ENCODE peak calls at places on chromosome 5, in nine cellular contexts. One of them, this sample, is unnamed.
A peak's percentile ranks its signal among the peaks of the same experiment; 100 is the strongest.

GRCh38 chr5:112616812-112617547 is 120.7 kb upstream of the APC start:
- DNase-seq in upper lobe of left lung: no peak
- DNase-seq in type B pancreatic cell: no peak
- DNase-seq in ovary: no peak
- DNase-seq in HCT116: no peak
- DNase-seq in heart right ventricle: no peak
- DNase-seq in H1: no peak
- DNase-seq in progenitor cell of endocrine pancreas: no peak
- DNase-seq in AG09319: no peak
- DNase-seq in this sample: no peak

GRCh38 chr5:98796197-98796972 is 22.9 kb downstream of the RGMB start:
- DNase-seq in upper lobe of left lung: no peak
- DNase-seq in type B pancreatic cell: no peak
- DNase-seq in ovary: no peak
- DNase-seq in HCT116: no peak
- DNase-seq in heart right ventricle: no peak
- DNase-seq in H1: peak; percentile 71
- DNase-seq in progenitor cell of endocrine pancreas: peak; percentile 32
- DNase-seq in AG09319: no peak
- DNase-seq in this sample: peak; percentile 67

GRCh38 chr5:115309751-115310370 is 13.4 kb upstream of the CCDC112 start:
- DNase-seq in upper lobe of left lung: no peak
- DNase-seq in type B pancreatic cell: no peak
- DNase-seq in ovary: no peak
- DNase-seq in HCT116: peak; percentile 49
- DNase-seq in heart right ventricle: no peak
- DNase-seq in H1: no peak
- DNase-seq in progenitor cell of endocrine pancreas: no peak
- DNase-seq in AG09319: peak; percentile 12
- DNase-seq in this sample: no peak

GRCh38 chr5:125326114-125326513 is 579.7 kb upstream of the ZNF608 start:
- DNase-seq in upper lobe of left lung: no peak
- DNase-seq in type B pancreatic cell: no peak
- DNase-seq in ovary: no peak
- DNase-seq in HCT116: no peak
- DNase-seq in heart right ventricle: no peak
- DNase-seq in H1: no peak
- DNase-seq in progenitor cell of endocrine pancreas: no peak
- DNase-seq in AG09319: peak; percentile 49
- DNase-seq in this sample: no peak

GRCh38 chr5:35240892-35241291 is 10.6 kb upstream of the PRLR start:
- DNase-seq in upper lobe of left lung: no peak
- DNase-seq in type B pancreatic cell: no peak
- DNase-seq in ovary: no peak
- DNase-seq in HCT116: no peak
- DNase-seq in heart right ventricle: no peak
- DNase-seq in H1: no peak
- DNase-seq in progenitor cell of endocrine pancreas: no peak
- DNase-seq in AG09319: no peak
- DNase-seq in this sample: no peak

GRCh38 chr5:94028001-94028400 is 286.6 kb upstream of the POU5F2 start:
- DNase-seq in upper lobe of left lung: no peak
- DNase-seq in type B pancreatic cell: no peak
- DNase-seq in ovary: no peak
- DNase-seq in HCT116: no peak
- DNase-seq in heart right ventricle: no peak
- DNase-seq in H1: no peak
- DNase-seq in progenitor cell of endocrine pancreas: no peak
- DNase-seq in AG09319: no peak
- DNase-seq in this sample: no peak

GRCh38 chr5:112848116-112848811 is 12.8 kb upstream of the SRP19 start:
- DNase-seq in upper lobe of left lung: no peak
- DNase-seq in type B pancreatic cell: no peak
- DNase-seq in ovary: no peak
- DNase-seq in HCT116: peak; percentile 68
- DNase-seq in heart right ventricle: no peak
- DNase-seq in H1: no peak
- DNase-seq in progenitor cell of endocrine pancreas: no peak
- DNase-seq in AG09319: peak; percentile 36
- DNase-seq in this sample: no peak

GRCh38 chr5:149125386-149125891 is 15.9 kb upstream of the ABLIM3 start:
- DNase-seq in upper lobe of left lung: peak; percentile 37
- DNase-seq in type B pancreatic cell: no peak
- DNase-seq in ovary: no peak
- DNase-seq in HCT116: no peak
- DNase-seq in heart right ventricle: no peak
- DNase-seq in H1: peak; percentile 58
- DNase-seq in progenitor cell of endocrine pancreas: no peak
- DNase-seq in AG09319: no peak
- DNase-seq in this sample: peak; percentile 50

GRCh38 chr5:33612386-33612785 is 171.6 kb downstream of the TARS1 start:
- DNase-seq in upper lobe of left lung: no peak
- DNase-seq in type B pancreatic cell: no peak
- DNase-seq in ovary: no peak
- DNase-seq in HCT116: no peak
- DNase-seq in heart right ventricle: no peak
- DNase-seq in H1: no peak
- DNase-seq in progenitor cell of endocrine pancreas: no peak
- DNase-seq in AG09319: no peak
- DNase-seq in this sample: no peak

GRCh38 chr5:90201923-90202322 is 207.6 kb downstream of the CETN3 start:
- DNase-seq in upper lobe of left lung: no peak
- DNase-seq in type B pancreatic cell: no peak
- DNase-seq in ovary: no peak
- DNase-seq in HCT116: peak; percentile 42
- DNase-seq in heart right ventricle: no peak
- DNase-seq in H1: no peak
- DNase-seq in progenitor cell of endocrine pancreas: no peak
- DNase-seq in AG09319: no peak
- DNase-seq in this sample: no peak

GRCh38 chr5:37495210-37495609 is 116.1 kb downstream of the WDR70 start:
- DNase-seq in upper lobe of left lung: no peak
- DNase-seq in type B pancreatic cell: no peak
- DNase-seq in ovary: no peak
- DNase-seq in HCT116: no peak
- DNase-seq in heart right ventricle: no peak
- DNase-seq in H1: no peak
- DNase-seq in progenitor cell of endocrine pancreas: no peak
- DNase-seq in AG09319: no peak
- DNase-seq in this sample: no peak

GRCh38 chr5:150778517-150779396 is at the start of gene SMIM3:
- DNase-seq in upper lobe of left lung: peak; percentile 90
- DNase-seq in type B pancreatic cell: peak; percentile 81
- DNase-seq in ovary: peak; percentile 85
- DNase-seq in HCT116: no peak
- DNase-seq in heart right ventricle: peak; percentile 90
- DNase-seq in H1: peak; percentile 86
- DNase-seq in progenitor cell of endocrine pancreas: peak; percentile 74
- DNase-seq in AG09319: no peak
- DNase-seq in this sample: peak; percentile 71

GRCh38 chr5:133397432-133397831 is 214.9 kb downstream of the FSTL4 start:
- DNase-seq in upper lobe of left lung: no peak
- DNase-seq in type B pancreatic cell: no peak
- DNase-seq in ovary: no peak
- DNase-seq in HCT116: no peak
- DNase-seq in heart right ventricle: no peak
- DNase-seq in H1: peak; percentile 37
- DNase-seq in progenitor cell of endocrine pancreas: no peak
- DNase-seq in AG09319: no peak
- DNase-seq in this sample: no peak

GRCh38 chr5:80154749-80155148 is 101.1 kb downstream of the SERINC5 start:
- DNase-seq in upper lobe of left lung: no peak
- DNase-seq in type B pancreatic cell: no peak
- DNase-seq in ovary: no peak
- DNase-seq in HCT116: no peak
- DNase-seq in heart right ventricle: no peak
- DNase-seq in H1: no peak
- DNase-seq in progenitor cell of endocrine pancreas: no peak
- DNase-seq in AG09319: no peak
- DNase-seq in this sample: no peak

GRCh38 chr5:172544371-172545120 is 90.2 kb upstream of the SH3PXD2B start:
- DNase-seq in upper lobe of left lung: peak; percentile 8
- DNase-seq in type B pancreatic cell: no peak
- DNase-seq in ovary: peak; percentile 5
- DNase-seq in HCT116: no peak
- DNase-seq in heart right ventricle: no peak
- DNase-seq in H1: no peak
- DNase-seq in progenitor cell of endocrine pancreas: no peak
- DNase-seq in AG09319: no peak
- DNase-seq in this sample: no peak

GRCh38 chr5:171462136-171462927 is 42.9 kb downstream of the FGF18 start:
- DNase-seq in upper lobe of left lung: no peak
- DNase-seq in type B pancreatic cell: no peak
- DNase-seq in ovary: no peak
- DNase-seq in HCT116: no peak
- DNase-seq in heart right ventricle: no peak
- DNase-seq in H1: no peak
- DNase-seq in progenitor cell of endocrine pancreas: no peak
- DNase-seq in AG09319: no peak
- DNase-seq in this sample: no peak

GRCh38 chr5:132110930-132111329 is 37.3 kb downstream of the CSF2 start:
- DNase-seq in upper lobe of left lung: no peak
- DNase-seq in type B pancreatic cell: no peak
- DNase-seq in ovary: no peak
- DNase-seq in HCT116: no peak
- DNase-seq in heart right ventricle: no peak
- DNase-seq in H1: no peak
- DNase-seq in progenitor cell of endocrine pancreas: no peak
- DNase-seq in AG09319: no peak
- DNase-seq in this sample: no peak

GRCh38 chr5:86814907-86815306 is 197.2 kb downstream of the COX7C start:
- DNase-seq in upper lobe of left lung: no peak
- DNase-seq in type B pancreatic cell: no peak
- DNase-seq in ovary: no peak
- DNase-seq in HCT116: no peak
- DNase-seq in heart right ventricle: no peak
- DNase-seq in H1: no peak
- DNase-seq in progenitor cell of endocrine pancreas: no peak
- DNase-seq in AG09319: no peak
- DNase-seq in this sample: no peak

GRCh38 chr5:61603211-61603908 is 271.3 kb downstream of the ZSWIM6 start:
- DNase-seq in upper lobe of left lung: no peak
- DNase-seq in type B pancreatic cell: no peak
- DNase-seq in ovary: no peak
- DNase-seq in HCT116: no peak
- DNase-seq in heart right ventricle: peak; percentile 50
- DNase-seq in H1: no peak
- DNase-seq in progenitor cell of endocrine pancreas: no peak
- DNase-seq in AG09319: no peak
- DNase-seq in this sample: no peak

GRCh38 chr5:149425729-149426128 is 46.6 kb upstream of the IL17B start:
- DNase-seq in upper lobe of left lung: no peak
- DNase-seq in type B pancreatic cell: no peak
- DNase-seq in ovary: no peak
- DNase-seq in HCT116: no peak
- DNase-seq in heart right ventricle: no peak
- DNase-seq in H1: no peak
- DNase-seq in progenitor cell of endocrine pancreas: no peak
- DNase-seq in AG09319: no peak
- DNase-seq in this sample: no peak

GRCh38 chr5:173629628-173630027 is 13.2 kb upstream of the BOD1 start:
- DNase-seq in upper lobe of left lung: no peak
- DNase-seq in type B pancreatic cell: no peak
- DNase-seq in ovary: no peak
- DNase-seq in HCT116: no peak
- DNase-seq in heart right ventricle: no peak
- DNase-seq in H1: peak; percentile 90
- DNase-seq in progenitor cell of endocrine pancreas: peak; percentile 18
- DNase-seq in AG09319: no peak
- DNase-seq in this sample: peak; percentile 60
- TF ChIP-seq CTCF in upper lobe of left lung: no peak
- TF ChIP-seq CTCF in type B pancreatic cell: peak; percentile 59
- TF ChIP-seq CTCF in ovary: no peak
- TF ChIP-seq CTCF in HCT116: peak; percentile 68
- TF ChIP-seq CTCF in heart right ventricle: no peak
- TF ChIP-seq CTCF in H1: peak; percentile 87
- TF ChIP-seq CTCF in progenitor cell of endocrine pancreas: peak; percentile 44
- TF ChIP-seq CTCF in AG09319: no peak
- TF ChIP-seq CTCF in this sample: peak; percentile 47

DNA sequence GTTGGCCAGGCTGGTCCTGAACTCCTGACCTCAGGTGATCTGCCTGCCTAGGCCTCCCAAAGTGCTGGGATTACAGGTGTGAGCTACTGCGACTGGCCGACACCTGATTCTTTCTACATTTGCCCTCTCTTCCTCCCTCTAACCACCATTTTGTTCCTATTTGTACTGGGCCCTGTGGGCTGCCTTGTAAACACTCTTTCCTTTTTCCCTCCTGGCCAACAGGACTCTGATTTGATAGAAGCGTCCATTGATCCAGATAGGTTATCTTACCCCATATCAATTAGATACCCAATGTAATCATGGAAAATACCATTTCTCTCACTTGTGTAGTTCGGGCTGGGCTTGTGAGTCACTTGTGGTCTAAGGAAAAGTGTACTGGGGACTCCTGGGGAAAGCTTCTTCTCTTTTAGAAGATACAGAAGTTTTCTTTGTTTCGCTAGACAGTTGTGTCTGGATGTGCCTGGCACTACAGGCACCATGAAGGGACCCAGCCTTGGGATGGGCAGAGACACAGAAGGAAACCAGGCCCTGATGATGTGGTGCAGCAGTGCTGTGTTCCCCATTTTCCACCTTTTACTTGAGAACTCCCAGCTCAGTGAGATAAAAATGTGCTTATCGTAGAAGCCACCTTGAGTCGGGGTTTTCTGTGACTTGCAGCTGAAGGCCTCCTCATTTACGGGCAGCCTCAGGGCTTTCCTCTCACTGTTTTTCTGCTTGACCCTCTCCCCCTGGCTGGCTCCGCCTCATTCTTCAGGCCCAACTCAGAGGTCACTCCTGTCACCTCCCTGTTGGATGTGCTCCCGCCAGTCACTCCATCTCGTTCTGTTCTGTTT is 32.8 kb upstream of the CPEB4 start:
- DNase-seq in upper lobe of left lung: no peak
- DNase-seq in type B pancreatic cell: no peak
- DNase-seq in ovary: no peak
- DNase-seq in HCT116: no peak
- DNase-seq in heart right ventricle: no peak
- DNase-seq in H1: no peak
- DNase-seq in progenitor cell of endocrine pancreas: no peak
- DNase-seq in AG09319: no peak
- DNase-seq in this sample: no peak
- TF ChIP-seq CTCF in upper lobe of left lung: no peak
- TF ChIP-seq CTCF in type B pancreatic cell: no peak
- TF ChIP-seq CTCF in ovary: no peak
- TF ChIP-seq CTCF in HCT116: no peak
- TF ChIP-seq CTCF in heart right ventricle: no peak
- TF ChIP-seq CTCF in H1: no peak
- TF ChIP-seq CTCF in progenitor cell of endocrine pancreas: no peak
- TF ChIP-seq CTCF in AG09319: no peak
- TF ChIP-seq CTCF in this sample: no peak

GRCh38 chr5:16033196-16033925 is 146.2 kb downstream of the MARCHF11 start:
- DNase-seq in upper lobe of left lung: no peak
- DNase-seq in type B pancreatic cell: no peak
- DNase-seq in ovary: no peak
- DNase-seq in HCT116: no peak
- DNase-seq in heart right ventricle: no peak
- DNase-seq in H1: no peak
- DNase-seq in progenitor cell of endocrine pancreas: no peak
- DNase-seq in AG09319: no peak
- DNase-seq in this sample: no peak
- TF ChIP-seq CTCF in upper lobe of left lung: no peak
- TF ChIP-seq CTCF in type B pancreatic cell: no peak
- TF ChIP-seq CTCF in ovary: no peak
- TF ChIP-seq CTCF in HCT116: no peak
- TF ChIP-seq CTCF in heart right ventricle: no peak
- TF ChIP-seq CTCF in H1: no peak
- TF ChIP-seq CTCF in progenitor cell of endocrine pancreas: no peak
- TF ChIP-seq CTCF in AG09319: no peak
- TF ChIP-seq CTCF in this sample: no peak

GRCh38 chr5:154157483-154158378 is 32.8 kb upstream of the GALNT10 start:
- DNase-seq in upper lobe of left lung: no peak
- DNase-seq in type B pancreatic cell: no peak
- DNase-seq in ovary: no peak
- DNase-seq in HCT116: no peak
- DNase-seq in heart right ventricle: no peak
- DNase-seq in H1: peak; percentile 82
- DNase-seq in progenitor cell of endocrine pancreas: no peak
- DNase-seq in AG09319: no peak
- DNase-seq in this sample: no peak
- TF ChIP-seq CTCF in upper lobe of left lung: no peak
- TF ChIP-seq CTCF in type B pancreatic cell: peak; percentile 61
- TF ChIP-seq CTCF in ovary: no peak
- TF ChIP-seq CTCF in HCT116: peak; percentile 93
- TF ChIP-seq CTCF in heart right ventricle: no peak
- TF ChIP-seq CTCF in H1: peak; percentile 75
- TF ChIP-seq CTCF in progenitor cell of endocrine pancreas: peak; percentile 44
- TF ChIP-seq CTCF in AG09319: peak; percentile 24
- TF ChIP-seq CTCF in this sample: peak; percentile 78